ENCODE peak calls at places on chromosomes 13 and 19, in seven cellular contexts. L is HCT116; C is nucleus accumbens; E is lower leg skin; B is LoVo; I is stimulated activated CD8-positive, alpha-beta memory T cell treated with anti-CD3 and anti-CD28 coated beads, Interleukin-15, amount 100 ng/mL, for 4 hours; P is GM12891. F is an unnamed sample.

GRCh38 chr19:1534972-1535371 is 11.1 kb downstream of the PLK5 start:
- DNase-seq in L (no peak), C (no peak), E (no peak), B (no peak), I (no peak), P (no peak), F (no peak)

GRCh38 chr19:14554382-14554812 is 17.5 kb downstream of the NDUFB7 start:
- DNase-seq in L (no peak), C (no peak), E (peak), B (no peak), I (no peak), P (no peak), F (no peak)

GRCh38 chr19:15123900-15124299 is 16.7 kb downstream of the SYDE1 start:
- DNase-seq in L (no peak), C (peak), E (no peak), B (no peak), I (no peak), P (no peak), F (no peak)

GRCh38 chr19:46970815-46971214 is 48.8 kb upstream of the NPAS1 start:
- DNase-seq in L (peak), C (no peak), E (no peak), B (peak), I (no peak), P (no peak), F (peak)

GRCh38 chr13:24071423-24072075 is 89.0 kb upstream of the SPATA13 start:
- DNase-seq in L (no peak), C (no peak), E (no peak), B (no peak), I (no peak), P (no peak), F (no peak)

GRCh38 chr13:71087432-71087831 is 779.6 kb downstream of the DACH1 start:
- DNase-seq in L (no peak), C (no peak), E (no peak), B (no peak), I (no peak), P (no peak), F (no peak)

GRCh38 chr13:97262058-97262457 is 39.9 kb downstream of the MBNL2 start:
- DNase-seq in L (no peak), C (no peak), E (no peak), B (no peak), I (no peak), P (no peak), F (no peak)

GRCh38 chr13:87884874-87885273 is 213.7 kb downstream of the SLITRK5 start:
- DNase-seq in L (no peak), C (no peak), E (no peak), B (no peak), I (no peak), P (no peak), F (peak)

GRCh38 chr19:3765121-3765520 is 2.6 kb downstream of the MRPL54 start:
- DNase-seq in L (no peak), C (no peak), E (no peak), B (no peak), I (no peak), P (no peak), F (no peak)

GRCh38 chr19:8887364-8887763 is 55.2 kb downstream of the MBD3L1 start:
- DNase-seq in L (no peak), C (no peak), E (no peak), B (no peak), I (no peak), P (no peak), F (no peak)

GRCh38 chr19:50327461-50328256 is 1.5 kb downstream of the KCNC3 start:
- DNase-seq in L (no peak), C (no peak), E (no peak), B (no peak), I (no peak), P (no peak), F (no peak)

GRCh38 chr19:5536337-5536894 is 31.3 kb downstream of the TINCR start:
- DNase-seq in L (peak), C (peak), E (no peak), B (no peak), I (no peak), P (no peak), F (no peak)

F was measured in NCI-H460.